ENCODE peak calls at places on chromosomes 6 and 20, in nine cellular contexts. Q is heart right ventricle, S is tibial nerve, G is BJ, T is H7, H is uterus, C is PC-9, U is cardiac muscle cell, O is neural progenitor cell. Z is an unnamed sample.
A peak's percentile ranks its signal among the peaks of the same experiment; 100 is the strongest.

GRCh38 chr20:14712302-14712739 is 374.9 kb upstream of the FLRT3 start:
- DNase-seq in O (peak; percentile 41), Q (no peak), H (no peak), G (peak; percentile 26), U (peak; percentile 49), T (no peak), C (peak; percentile 56), S (no peak), Z (no peak)

GRCh38 chr6:15441215-15441868 is 195.5 kb downstream of the JARID2 start:
- DNase-seq in S (peak; percentile 83), Q (no peak), G (no peak), T (peak; percentile 53), O (peak; percentile 69), U (peak; percentile 62), H (peak; percentile 35), C (peak; percentile 58), Z (peak; percentile 63)

GRCh38 chr20:57065646-57066045 is 200.8 kb downstream of the BMP7 start:
- DNase-seq in O (peak; percentile 39), U (no peak), C (no peak), G (no peak), T (no peak), S (no peak), Q (no peak), H (no peak), Z (no peak)

GRCh38 chr6:3796396-3796795 is 44.9 kb upstream of the PXDC1 start:
- DNase-seq in H (no peak), T (no peak), U (no peak), C (no peak), O (no peak), Q (no peak), S (no peak), G (no peak), Z (peak; percentile 98)

GRCh38 chr6:80331522-80331921 is 225.1 kb downstream of the BCKDHB start:
- DNase-seq in O (peak; percentile 28), G (no peak), C (no peak), Q (no peak), U (no peak), H (no peak), S (no peak), T (no peak), Z (no peak)

GRCh38 chr6:109178921-109179320 is 83.6 kb downstream of the CEP57L1 start:
- DNase-seq in C (no peak), Q (no peak), S (no peak), O (no peak), T (no peak), H (no peak), U (no peak), G (no peak), Z (no peak)

GRCh38 chr20:63958964-63959698 is 2.9 kb upstream of the UCKL1 start:
- DNase-seq in T (no peak), Q (no peak), U (no peak), S (no peak), O (no peak), H (no peak), C (no peak), G (no peak), Z (no peak)

GRCh38 chr6:114282268-114282667 is 60.6 kb downstream of the HS3ST5 start:
- DNase-seq in T (no peak), C (no peak), G (no peak), Q (no peak), H (no peak), O (no peak), U (no peak), S (no peak), Z (no peak)

GRCh38 chr6:89360415-89360999 is 8.0 kb upstream of the UBE2J1 start:
- DNase-seq in C (no peak), S (no peak), G (peak; percentile 47), Q (no peak), O (no peak), U (no peak), T (no peak), H (no peak), Z (no peak)

GRCh38 chr20:19588731-19589130 is 169.3 kb upstream of the RIN2 start:
- DNase-seq in S (peak; percentile 17), H (peak; percentile 33), O (no peak), C (no peak), G (no peak), Q (no peak), T (no peak), U (no peak), Z (no peak)

GRCh38 chr20:48047453-48047852 is 262.2 kb upstream of the SULF2 start:
- DNase-seq in G (no peak), H (no peak), O (no peak), Q (no peak), T (no peak), S (no peak), U (no peak), C (no peak), Z (no peak)

GRCh38 chr6:21522773-21523490 is 70.6 kb upstream of the SOX4 start:
- DNase-seq in U (no peak), S (no peak), C (no peak), H (no peak), T (peak; percentile 47), O (peak; percentile 56), G (no peak), Q (no peak), Z (no peak)
- H3K4me3 ChIP-seq in U (no peak overlapping the region), S (no peak overlapping the region), C (no peak overlapping the region), H (no peak overlapping the region), T (no peak overlapping the region), O (no peak overlapping the region), G (no peak overlapping the region), Q (no peak overlapping the region), Z (no peak overlapping the region)

GRCh38 chr20:43830883-43831282 is 83.8 kb upstream of the TOX2 start:
- DNase-seq in G (no peak), T (no peak), H (no peak), U (no peak), O (no peak), Q (no peak), C (no peak), S (no peak), Z (no peak)

GRCh38 chr20:43829951-43830690 is 84.5 kb upstream of the TOX2 start:
- DNase-seq in T (no peak), O (no peak), Q (no peak), C (no peak), U (no peak), S (no peak), G (no peak), H (no peak), Z (no peak)

GRCh38 chr20:43825635-43826034 is 89.0 kb upstream of the TOX2 start:
- DNase-seq in C (no peak), H (no peak), U (no peak), O (no peak), G (no peak), S (no peak), Q (no peak), T (no peak), Z (no peak)

GRCh38 chr20:43824699-43825402 is 89.8 kb upstream of the TOX2 start:
- DNase-seq in U (peak; percentile 61), T (peak; percentile 60), Q (no peak), H (no peak), S (no peak), G (no peak), C (peak; percentile 32), O (peak; percentile 82), Z (no peak)

DNA sequence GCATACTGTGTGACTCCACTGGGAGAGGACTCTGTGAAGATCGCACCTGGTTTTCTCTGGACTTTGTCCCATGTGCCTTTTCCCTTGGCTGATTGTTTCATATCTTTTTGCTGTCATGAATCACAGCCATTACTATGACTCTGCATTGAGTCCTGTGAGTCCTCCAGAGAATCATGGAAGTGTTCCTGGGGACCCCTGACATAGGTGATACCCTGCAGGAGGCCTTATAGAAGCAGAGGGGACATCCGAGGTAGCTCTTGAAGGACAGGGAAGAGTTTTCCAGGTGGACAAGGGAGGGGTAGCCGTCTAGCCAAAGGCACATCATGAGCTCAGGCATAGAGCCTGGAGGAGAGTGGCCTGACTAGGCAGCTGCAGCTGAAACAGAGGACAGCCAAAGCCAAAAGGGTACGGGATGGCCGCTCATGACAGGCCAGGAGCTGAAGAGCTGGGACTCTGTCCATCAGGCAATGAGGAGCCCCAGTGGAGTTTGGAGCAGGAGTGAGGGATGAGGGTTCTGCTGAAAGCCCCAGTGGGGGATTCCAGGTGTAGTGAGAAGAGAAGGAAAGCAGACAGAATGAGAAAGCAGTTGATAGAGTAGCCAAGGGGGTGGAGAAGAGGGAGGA is 86.6 kb upstream of the TOX2 start:
- DNase-seq in T (no peak), H (no peak), O (no peak), C (no peak), G (no peak), U (no peak), Q (no peak), S (no peak), Z (no peak)
- H3K27me3 ChIP-seq in T (no peaks in the 10 kb centered on the region), H (no peaks in the 10 kb centered on the region), O (no peaks in the 10 kb centered on the region), C (peaks cover 3% of the 10 kb centered on the region), G (peaks cover 23% of the 10 kb centered on the region), U (no peaks in the 10 kb centered on the region), Q (peaks cover 24% of the 10 kb centered on the region), S (no peaks in the 10 kb centered on the region), Z (peaks cover 12% of the 10 kb centered on the region)

GRCh38 chr6:44234101-44235090 is 11.0 kb downstream of the SLC29A1 start:
- DNase-seq in U (peak; percentile 68), T (peak; percentile 88), C (peak; percentile 57), S (peak; percentile 69), H (peak; percentile 87), G (no peak), O (peak; percentile 87), Q (peak; percentile 89), Z (peak; percentile 69)

GRCh38 chr6:44235269-44235668 is 11.6 kb upstream of the HSP90AB1 start:
- DNase-seq in S (no peak), C (no peak), O (no peak), U (no peak), T (no peak), G (no peak), H (no peak), Q (no peak), Z (no peak)

GRCh38 chr6:44232676-44233559 is 9.5 kb downstream of the SLC29A1 start:
- DNase-seq in S (no peak), O (no peak), C (no peak), U (no peak), Q (peak; percentile 22), H (no peak), G (no peak), T (peak; percentile 36), Z (no peak)

GRCh38 chr6:44235891-44236516 is 10.9 kb upstream of the HSP90AB1 start:
- DNase-seq in S (no peak), C (no peak), Q (no peak), T (no peak), G (no peak), U (no peak), O (no peak), H (no peak), Z (no peak)

DNA sequence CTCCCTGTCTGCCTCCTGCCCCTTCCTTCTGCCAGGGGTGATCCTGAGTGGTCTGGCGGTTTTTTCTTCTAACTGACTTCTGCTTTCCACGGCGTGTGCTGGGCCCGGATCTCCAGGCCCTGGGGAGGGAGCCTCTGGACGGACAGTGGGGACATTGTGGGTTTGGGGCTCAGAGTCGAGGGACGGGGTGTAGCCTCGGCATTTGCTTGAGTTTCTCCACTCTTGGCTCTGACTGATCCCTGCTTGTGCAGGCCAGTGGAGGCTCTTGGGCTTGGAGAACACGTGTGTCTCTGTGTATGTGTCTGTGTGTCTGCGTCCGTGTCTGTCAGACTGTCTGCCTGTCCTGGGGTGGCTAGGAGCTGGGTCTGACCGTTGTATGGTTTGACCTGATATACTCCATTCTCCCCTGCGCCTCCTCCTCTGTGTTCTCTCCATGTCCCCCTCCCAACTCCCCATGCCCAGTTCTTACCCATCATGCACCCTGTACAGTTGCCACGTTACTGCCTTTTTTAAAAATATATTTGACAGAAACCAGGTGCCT is 10.2 kb downstream of the SLC29A1 start:
- DNase-seq in U (no peak), O (no peak), S (no peak), G (no peak), T (peak; percentile 23), Q (no peak), C (no peak), H (no peak), Z (no peak)
- H3K4me3 ChIP-seq in U (no peak overlapping the region), O (no peak overlapping the region), S (no peak overlapping the region), G (no peak overlapping the region), T (no peak overlapping the region), Q (no peak overlapping the region), C (no peak overlapping the region), H (no peak overlapping the region), Z (no peak overlapping the region)

GRCh38 chr20:38723982-38724602 is at the start of gene SLC32A1:
- DNase-seq in C (no peak), O (peak; percentile 71), S (no peak), Q (no peak), U (no peak), T (peak; percentile 88), H (no peak), G (no peak), Z (no peak)
- H3K27me3 ChIP-seq in C (peaks cover 59% of the 10 kb centered on the region), O (peaks cover 100% of the 10 kb centered on the region), S (no peaks in the 10 kb centered on the region), Q (peaks cover 96% of the 10 kb centered on the region), U (peaks cover 100% of the 10 kb centered on the region), T (peaks cover 99% of the 10 kb centered on the region), H (peaks cover 48% of the 10 kb centered on the region), G (peaks cover 79% of the 10 kb centered on the region), Z (peaks cover 92% of the 10 kb centered on the region)